ENCODE peak calls at places on chromosome 13, in five cellular contexts. S is stimulated activated naive CD8-positive, alpha-beta T cell treated with anti-CD3 and anti-CD28 coated beads, Interleukin-15, amount 100 ng/mL, for 72 hours; L is neuronal stem cell; T is GM04504; R is activated CD8-positive, alpha-beta T cell treated with anti-CD3 and anti-CD28 coated beads for 36 hours. K is an unnamed sample.
A peak's percentile ranks its signal among the peaks of the same experiment; 100 is the strongest.

GRCh38 chr13:42215578-42216421 is 56.2 kb upstream of the AKAP11 start:
- DNase-seq in R (peak; percentile 56), T (peak; percentile 12), S (peak; percentile 25), L (peak; percentile 4), K (peak; percentile 44)

GRCh38 chr13:26658491-26658890 is 101.0 kb downstream of the WASF3 start:
- DNase-seq in R (no peak), T (no peak), L (peak; percentile 43), S (no peak), K (no peak)

GRCh38 chr13:60583911-60584753 is 187.1 kb downstream of the TDRD3 start:
- DNase-seq in S (peak; percentile 18), R (peak; percentile 20), L (no peak), T (peak; percentile 75), K (peak; percentile 93)

GRCh38 chr13:35925669-35926068 is 205.5 kb downstream of the DCLK1 start:
- DNase-seq in L (no peak), T (no peak), R (no peak), S (no peak), K (no peak)

GRCh38 chr13:111006508-111007031 is 91.7 kb upstream of the ANKRD10 start:
- DNase-seq in L (peak; percentile 1), R (no peak), S (no peak), T (peak; percentile 57), K (peak; percentile 11)

GRCh38 chr13:79936368-79937136 is 404.4 kb downstream of the SPRY2 start:
- DNase-seq in T (peak; percentile 96), S (no peak), L (no peak), R (no peak), K (peak; percentile 92)

GRCh38 chr13:91304740-91305139 is 42.7 kb upstream of the MIR17HG start:
- DNase-seq in R (no peak), T (no peak), L (no peak), S (no peak), K (no peak)

GRCh38 chr13:111521030-111521429 is 200.6 kb downstream of the TEX29 start:
- DNase-seq in S (no peak), L (no peak), T (no peak), R (no peak), K (no peak)

GRCh38 chr13:81031996-81032395 is 691.1 kb upstream of the SPRY2 start:
- DNase-seq in R (no peak), T (no peak), S (no peak), L (no peak), K (no peak)

GRCh38 chr13:28475916-28476725 is 18.8 kb downstream of the FLT1 start:
- DNase-seq in T (peak; percentile 52), S (no peak), L (no peak), R (no peak), K (peak; percentile 70)

GRCh38 chr13:68927387-68928026 is 1180.1 kb upstream of the ATXN8OS start:
- DNase-seq in S (no peak), L (peak; percentile 54), T (no peak), R (no peak), K (peak; percentile 10)

GRCh38 chr13:34207334-34207733 is 389.4 kb downstream of the RFC3 start:
- DNase-seq in L (no peak), R (no peak), S (no peak), T (peak; percentile 61), K (peak; percentile 2)

GRCh38 chr13:101624981-101625380 is 172.5 kb downstream of the ITGBL1 start:
- DNase-seq in R (peak; percentile 23), S (peak; percentile 22), L (no peak), T (no peak), K (peak; percentile 51)

GRCh38 chr13:39185326-39185725 is 147.1 kb downstream of the NHLRC3 start:
- DNase-seq in T (no peak), S (no peak), R (no peak), L (no peak), K (no peak)

GRCh38 chr13:58024103-58024502 is 392.6 kb downstream of the PCDH17 start:
- DNase-seq in L (no peak), R (no peak), S (no peak), T (no peak), K (no peak)

GRCh38 chr13:100674363-100674847 is at the start of gene TMTC4:
- DNase-seq in T (no peak), R (no peak), S (no peak), L (peak; percentile 63), K (no peak)

GRCh38 chr13:46592410-46592809 is 39.4 kb downstream of the LRCH1 start:
- DNase-seq in S (no peak), T (no peak), L (no peak), R (no peak), K (no peak)

GRCh38 chr13:50208826-50209335 is 193.6 kb downstream of the KCNRG start:
- DNase-seq in L (no peak), T (peak; percentile 54), R (no peak), S (no peak), K (peak; percentile 91)

GRCh38 chr13:110944121-110944967 is 29.5 kb upstream of the ANKRD10 start:
- DNase-seq in R (peak; percentile 43), L (no peak), S (no peak), T (peak; percentile 36), K (peak; percentile 48)

GRCh38 chr13:96792736-96793444 is 201.4 kb downstream of the OXGR1 start:
- DNase-seq in L (no peak), R (no peak), T (no peak), S (no peak), K (no peak)

GRCh38 chr13:31756346-31756745 is 17.0 kb downstream of the RXFP2 start:
- DNase-seq in S (no peak), T (peak; percentile 83), R (no peak), L (no peak), K (no peak)